ENCODE peak calls at places on chromosomes 1 and 21, in six cellular contexts. One of them, this sample, is unnamed.
A peak's percentile ranks its signal among the peaks of the same experiment; 100 is the strongest.

GRCh38 chr1:37482796-37483744 is 8.7 kb downstream of the ZC3H12A start:
- DNase-seq in H54: no peak
- DNase-seq in tibial nerve: no peak
- DNase-seq in stimulated activated CD4-positive, alpha-beta T cell treated with anti-CD3 and anti-CD28 coated beads, Interleukin-1b, Interleukin-23, amount 100 ng/mL, for 24 hours: no peak
- DNase-seq in cerebellar cortex: no peak
- DNase-seq in fibroblast of lung: no peak
- DNase-seq in this sample: no peak

GRCh38 chr1:93880731-93881130 is 1.7 kb upstream of the DNTTIP2 start:
- DNase-seq in stimulated activated CD4-positive, alpha-beta T cell treated with anti-CD3 and anti-CD28 coated beads, Interleukin-1b, Interleukin-23, amount 100 ng/mL, for 24 hours: no peak
- DNase-seq in tibial nerve: no peak
- DNase-seq in fibroblast of lung: peak; percentile 64
- DNase-seq in H54: no peak
- DNase-seq in cerebellar cortex: no peak
- DNase-seq in this sample: no peak

GRCh38 chr1:16155537-16156410 is at the start of gene EPHA2:
- DNase-seq in cerebellar cortex: peak; percentile 92
- DNase-seq in stimulated activated CD4-positive, alpha-beta T cell treated with anti-CD3 and anti-CD28 coated beads, Interleukin-1b, Interleukin-23, amount 100 ng/mL, for 24 hours: no peak
- DNase-seq in fibroblast of lung: peak; percentile 92
- DNase-seq in tibial nerve: peak; percentile 89
- DNase-seq in H54: peak; percentile 64
- DNase-seq in this sample: peak; percentile 25

GRCh38 chr21:45636921-45637646 is 6.4 kb upstream of the PCBP3 start:
- DNase-seq in tibial nerve: no peak
- DNase-seq in H54: no peak
- DNase-seq in fibroblast of lung: peak; percentile 7
- DNase-seq in stimulated activated CD4-positive, alpha-beta T cell treated with anti-CD3 and anti-CD28 coated beads, Interleukin-1b, Interleukin-23, amount 100 ng/mL, for 24 hours: no peak
- DNase-seq in cerebellar cortex: no peak
- DNase-seq in this sample: peak; percentile 19

GRCh38 chr1:156608981-156609380 is 7.7 kb upstream of the GPATCH4 start:
- DNase-seq in fibroblast of lung: no peak
- DNase-seq in H54: no peak
- DNase-seq in tibial nerve: no peak
- DNase-seq in stimulated activated CD4-positive, alpha-beta T cell treated with anti-CD3 and anti-CD28 coated beads, Interleukin-1b, Interleukin-23, amount 100 ng/mL, for 24 hours: no peak
- DNase-seq in cerebellar cortex: peak; percentile 50
- DNase-seq in this sample: peak; percentile 81

GRCh38 chr1:193185861-193186714 is at the start of gene B3GALT2:
- DNase-seq in cerebellar cortex: peak; percentile 49
- DNase-seq in tibial nerve: no peak
- DNase-seq in fibroblast of lung: peak; percentile 61
- DNase-seq in H54: no peak
- DNase-seq in stimulated activated CD4-positive, alpha-beta T cell treated with anti-CD3 and anti-CD28 coated beads, Interleukin-1b, Interleukin-23, amount 100 ng/mL, for 24 hours: no peak
- DNase-seq in this sample: no peak

GRCh38 chr1:150765229-150765976 is at the start of gene CTSS:
- DNase-seq in fibroblast of lung: no peak
- DNase-seq in stimulated activated CD4-positive, alpha-beta T cell treated with anti-CD3 and anti-CD28 coated beads, Interleukin-1b, Interleukin-23, amount 100 ng/mL, for 24 hours: no peak
- DNase-seq in cerebellar cortex: peak; percentile 2
- DNase-seq in tibial nerve: no peak
- DNase-seq in H54: no peak
- DNase-seq in this sample: peak; percentile 73

GRCh38 chr21:20720623-20721022 is 277.6 kb upstream of the NCAM2 start:
- DNase-seq in stimulated activated CD4-positive, alpha-beta T cell treated with anti-CD3 and anti-CD28 coated beads, Interleukin-1b, Interleukin-23, amount 100 ng/mL, for 24 hours: no peak
- DNase-seq in H54: no peak
- DNase-seq in tibial nerve: no peak
- DNase-seq in fibroblast of lung: peak; percentile 33
- DNase-seq in cerebellar cortex: no peak
- DNase-seq in this sample: no peak

GRCh38 chr1:938711-939504 is 15.2 kb downstream of the SAMD11 start:
- DNase-seq in H54: no peak
- DNase-seq in tibial nerve: no peak
- DNase-seq in cerebellar cortex: peak; percentile 63
- DNase-seq in stimulated activated CD4-positive, alpha-beta T cell treated with anti-CD3 and anti-CD28 coated beads, Interleukin-1b, Interleukin-23, amount 100 ng/mL, for 24 hours: no peak
- DNase-seq in fibroblast of lung: no peak
- DNase-seq in this sample: no peak

GRCh38 chr1:17892225-17892624 is 137.1 kb downstream of the ACTL8 start:
- DNase-seq in stimulated activated CD4-positive, alpha-beta T cell treated with anti-CD3 and anti-CD28 coated beads, Interleukin-1b, Interleukin-23, amount 100 ng/mL, for 24 hours: no peak
- DNase-seq in fibroblast of lung: no peak
- DNase-seq in H54: no peak
- DNase-seq in cerebellar cortex: peak; percentile 13
- DNase-seq in tibial nerve: no peak
- DNase-seq in this sample: peak; percentile 76

GRCh38 chr1:221880182-221880581 is 138.3 kb upstream of the DUSP10 start:
- DNase-seq in cerebellar cortex: no peak
- DNase-seq in tibial nerve: no peak
- DNase-seq in stimulated activated CD4-positive, alpha-beta T cell treated with anti-CD3 and anti-CD28 coated beads, Interleukin-1b, Interleukin-23, amount 100 ng/mL, for 24 hours: no peak
- DNase-seq in fibroblast of lung: peak; percentile 35
- DNase-seq in H54: no peak
- DNase-seq in this sample: no peak

GRCh38 chr1:211313392-211313791 is 13.2 kb upstream of the TRAF5 start:
- DNase-seq in cerebellar cortex: no peak
- DNase-seq in fibroblast of lung: no peak
- DNase-seq in tibial nerve: no peak
- DNase-seq in stimulated activated CD4-positive, alpha-beta T cell treated with anti-CD3 and anti-CD28 coated beads, Interleukin-1b, Interleukin-23, amount 100 ng/mL, for 24 hours: no peak
- DNase-seq in H54: no peak
- DNase-seq in this sample: no peak

GRCh38 chr1:15850450-15851079 is 3.1 kb downstream of the SPEN start:
- DNase-seq in cerebellar cortex: no peak
- DNase-seq in tibial nerve: no peak
- DNase-seq in H54: no peak
- DNase-seq in stimulated activated CD4-positive, alpha-beta T cell treated with anti-CD3 and anti-CD28 coated beads, Interleukin-1b, Interleukin-23, amount 100 ng/mL, for 24 hours: no peak
- DNase-seq in fibroblast of lung: no peak
- DNase-seq in this sample: no peak

GRCh38 chr1:165281207-165281901 is 75.2 kb downstream of the LMX1A start:
- DNase-seq in cerebellar cortex: no peak
- DNase-seq in tibial nerve: no peak
- DNase-seq in fibroblast of lung: no peak
- DNase-seq in stimulated activated CD4-positive, alpha-beta T cell treated with anti-CD3 and anti-CD28 coated beads, Interleukin-1b, Interleukin-23, amount 100 ng/mL, for 24 hours: no peak
- DNase-seq in H54: no peak
- DNase-seq in this sample: no peak

GRCh38 chr1:229224308-229224707 is 46.6 kb upstream of the RAB4A start:
- DNase-seq in cerebellar cortex: no peak
- DNase-seq in H54: no peak
- DNase-seq in fibroblast of lung: peak; percentile 55
- DNase-seq in stimulated activated CD4-positive, alpha-beta T cell treated with anti-CD3 and anti-CD28 coated beads, Interleukin-1b, Interleukin-23, amount 100 ng/mL, for 24 hours: no peak
- DNase-seq in tibial nerve: no peak
- DNase-seq in this sample: no peak

GRCh38 chr1:236141447-236142357 is 637 bp upstream of the GPR137B start:
- DNase-seq in fibroblast of lung: peak; percentile 61
- DNase-seq in tibial nerve: no peak
- DNase-seq in cerebellar cortex: peak; percentile 26
- DNase-seq in stimulated activated CD4-positive, alpha-beta T cell treated with anti-CD3 and anti-CD28 coated beads, Interleukin-1b, Interleukin-23, amount 100 ng/mL, for 24 hours: no peak
- DNase-seq in H54: peak; percentile 58
- DNase-seq in this sample: no peak

This sample was measured in RPMI8226.